ENCODE peak calls at places on chromosomes 2 and 18, in four cellular contexts. W is GM23248, V is neural progenitor cell, Q is IMR-90. U is an unnamed sample. For H3K4me1, H3K27me3 and H3K9me3, the result is how much of the 10 kb centered on the place peaks cover.

GRCh38 chr2:207163815-207164747 is 1.7 kb downstream of the KLF7 start:
- DNase-seq in Q (peak), W (peak), V (peak), U (peak)

GRCh38 chr18:31057917-31058316 is 15.4 kb upstream of the DSC3 start:
- DNase-seq in Q (no peak), V (no peak), W (no peak), U (peak)

GRCh38 chr2:25314514-25315315 is 27.0 kb downstream of the DNMT3A start:
- DNase-seq in V (peak), W (no peak), Q (peak), U (peak)

GRCh38 chr2:228063558-228063957 is 117.9 kb downstream of the SPHKAP start:
- DNase-seq in W (peak), Q (no peak), V (no peak), U (no peak)

GRCh38 chr2:22694856-22695255 is 690.1 kb upstream of the KLHL29 start:
- DNase-seq in Q (no peak), W (no peak), V (peak), U (peak)

GRCh38 chr2:179467111-179467510 is 202.5 kb upstream of the SESTD1 start:
- DNase-seq in Q (peak), V (no peak), W (peak), U (no peak)

GRCh38 chr18:8501044-8501443 is 108.2 kb upstream of the RAB12 start:
- DNase-seq in Q (no peak), V (no peak), W (no peak), U (no peak)

GRCh38 chr2:11499081-11499743 is 33.3 kb upstream of the E2F6 start:
- DNase-seq in Q (no peak), W (no peak), V (peak), U (no peak)

GRCh38 chr2:26580751-26581150 is 60.4 kb downstream of the CIB4 start:
- DNase-seq in W (no peak), V (no peak), Q (no peak), U (no peak)

GRCh38 chr2:238116298-238117198 is 16.4 kb downstream of the ESPNL start:
- DNase-seq in W (no peak), Q (no peak), V (no peak), U (no peak)

GRCh38 chr2:64640153-64641044 is 13.3 kb downstream of the SERTAD2 start:
- DNase-seq in W (peak), Q (peak), V (no peak), U (peak)

GRCh38 chr2:233373316-233373715 is 19.0 kb downstream of the DGKD start:
- DNase-seq in V (no peak), Q (peak), W (no peak), U (no peak)

GRCh38 chr18:9941108-9941507 is 27.3 kb downstream of the VAPA start:
- DNase-seq in W (no peak), Q (no peak), V (no peak), U (no peak)

GRCh38 chr2:42102606-42103450 is 55.0 kb downstream of the PKDCC start:
- DNase-seq in V (peak), W (no peak), Q (no peak), U (no peak)

GRCh38 chr2:205772983-205773382 is 90.7 kb downstream of the NRP2 start:
- DNase-seq in V (no peak), W (no peak), Q (no peak), U (no peak)

GRCh38 chr2:152409691-152410597 is 75.0 kb downstream of the FMNL2 start:
- DNase-seq in Q (peak), V (no peak), W (peak), U (no peak)

GRCh38 chr2:26708457-26708856 is 15.9 kb downstream of the KCNK3 start:
- DNase-seq in W (no peak), Q (no peak), V (no peak), U (no peak)

GRCh38 chr18:28439870-28440269 is 262.9 kb upstream of the CDH2 start:
- DNase-seq in V (no peak), Q (no peak), W (peak), U (no peak)

GRCh38 chr18:25283769-25284168 is 68.2 kb downstream of the ZNF521 start:
- DNase-seq in V (no peak), W (no peak), Q (no peak), U (no peak)

GRCh38 chr2:29213871-29214341 is 98.7 kb downstream of the CLIP4 start:
- DNase-seq in V (no peak), Q (peak), W (peak), U (no peak)

GRCh38 chr2:238879621-238880377 is 31.9 kb downstream of the TWIST2 start:
- DNase-seq in W (no peak), Q (no peak), V (no peak), U (no peak)

GRCh38 chr2:76610451-76610850 is 899.7 kb upstream of the GCFC2 start:
- DNase-seq in V (no peak), Q (no peak), W (no peak), U (no peak)

GRCh38 chr2:199677881-199678280 is 173.1 kb downstream of the FTCDNL1 start:
- DNase-seq in W (no peak), Q (no peak), V (no peak), U (no peak)

GRCh38 chr2:160970052-160970846 is 190.0 kb upstream of the TANK start:
- DNase-seq in Q (peak), W (peak), V (peak), U (peak)

GRCh38 chr2:19185061-19185460 is 173.4 kb downstream of the OSR1 start:
- DNase-seq in V (no peak), W (peak), Q (peak), U (no peak)

GRCh38 chr2:22037274-22037673 is 913.5 kb downstream of the TDRD15 start:
- DNase-seq in W (no peak), V (no peak), Q (no peak), U (no peak)

GRCh38 chr2:132584976-132585817 is 84.8 kb downstream of the LYPD1 start:
- DNase-seq in W (no peak), V (no peak), Q (no peak), U (no peak)

GRCh38 chr2:235095569-235095968 is 143.8 kb downstream of the SH3BP4 start:
- DNase-seq in Q (peak), V (no peak), W (peak), U (no peak)

GRCh38 chr2:165499131-165499530 is 29.6 kb downstream of the CSRNP3 start:
- DNase-seq in V (no peak), W (no peak), Q (no peak), U (peak)

GRCh38 chr2:207408086-207408794 is 121.5 kb upstream of the CREB1 start:
- DNase-seq in W (peak), V (no peak), Q (no peak), U (no peak)

GRCh38 chr2:185583058-185583816 is 155.4 kb upstream of the FSIP2 start:
- DNase-seq in V (no peak), Q (peak), W (peak), U (no peak)

GRCh38 chr18:8730080-8730827 is 24.9 kb downstream of the MTCL1 start:
- DNase-seq in W (no peak), V (no peak), Q (peak), U (no peak)

GRCh38 chr2:30880516-30880915 is 73.3 kb upstream of the CAPN13 start:
- DNase-seq in Q (no peak), W (no peak), V (no peak), U (no peak)

GRCh38 chr2:208830203-208830602 is 423.6 kb downstream of the PTH2R start:
- DNase-seq in V (no peak), W (no peak), Q (no peak), U (no peak)

GRCh38 chr2:74004212-74005182 is 19.8 kb downstream of the TET3 start:
- DNase-seq in W (peak), Q (no peak), V (no peak), U (no peak)

GRCh38 chr2:120566331-120567035 is 169.2 kb upstream of the GLI2 start:
- DNase-seq in Q (peak), V (no peak), W (no peak), U (no peak)

GRCh38 chr2:120568975-120569268 is 166.7 kb upstream of the GLI2 start:
- DNase-seq in W (no peak), V (no peak), Q (no peak), U (no peak)

GRCh38 chr2:120570001-120570400 is 165.7 kb upstream of the GLI2 start:
- DNase-seq in V (no peak), Q (no peak), W (no peak), U (no peak)

GRCh38 chr2:120567128-120567527 is 168.5 kb upstream of the GLI2 start:
- DNase-seq in Q (no peak), W (no peak), V (no peak), U (no peak)

DNA sequence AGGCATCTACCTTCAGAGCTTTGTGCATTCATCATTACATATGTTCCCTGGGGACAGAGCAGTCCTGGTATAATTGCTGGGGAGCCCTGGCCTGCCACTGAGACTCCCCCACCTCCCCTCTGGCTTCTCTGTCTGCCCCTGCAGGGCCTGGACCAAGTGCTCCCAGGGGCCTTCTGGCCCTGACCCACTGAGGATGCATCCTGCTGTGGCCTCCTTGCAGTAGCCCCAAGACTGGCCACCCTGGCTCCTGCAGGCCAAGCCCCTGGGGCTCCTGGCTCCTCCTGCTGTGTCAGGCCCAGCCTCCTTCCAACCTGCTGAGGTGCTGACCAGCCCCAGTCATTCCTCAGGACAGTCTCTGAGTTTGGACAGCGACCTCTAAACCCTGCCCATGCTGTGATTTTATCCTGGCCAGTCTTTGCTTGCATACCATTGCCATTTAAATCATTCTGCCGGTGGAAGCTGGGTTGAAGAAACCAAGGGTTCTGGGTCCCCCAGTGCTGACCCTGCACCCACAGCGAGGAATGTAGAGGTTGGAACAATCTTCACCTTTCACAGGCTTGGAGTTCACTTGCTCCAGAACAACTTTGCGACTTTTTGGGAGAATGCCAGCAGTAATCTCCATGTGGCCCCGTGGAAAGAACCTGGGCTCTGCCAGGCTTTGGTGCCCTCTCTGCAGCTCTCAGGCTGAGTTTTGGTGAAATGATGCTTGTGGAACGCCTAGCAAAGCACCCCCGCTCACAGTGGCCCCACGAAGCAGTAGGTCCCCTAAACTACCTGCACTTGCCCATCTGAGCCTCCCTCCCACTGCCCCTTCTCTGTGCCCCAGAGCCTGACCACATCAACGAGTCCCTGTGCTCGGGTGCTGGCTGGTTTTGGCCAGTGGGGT is 167.3 kb upstream of the GLI2 start:
- DNase-seq in V (no peak), Q (no peak), W (no peak), U (no peak)
- H3K4me1 ChIP-seq in V (under half), Q (under half), W (under half), U (under half)

GRCh38 chr2:120354935-120355845 is 9.3 kb downstream of the INHBB start:
- DNase-seq in Q (no peak), W (no peak), V (no peak), U (no peak)
- H3K27me3 ChIP-seq in Q (half or more), W (under half), V (under half), U (under half)

DNA sequence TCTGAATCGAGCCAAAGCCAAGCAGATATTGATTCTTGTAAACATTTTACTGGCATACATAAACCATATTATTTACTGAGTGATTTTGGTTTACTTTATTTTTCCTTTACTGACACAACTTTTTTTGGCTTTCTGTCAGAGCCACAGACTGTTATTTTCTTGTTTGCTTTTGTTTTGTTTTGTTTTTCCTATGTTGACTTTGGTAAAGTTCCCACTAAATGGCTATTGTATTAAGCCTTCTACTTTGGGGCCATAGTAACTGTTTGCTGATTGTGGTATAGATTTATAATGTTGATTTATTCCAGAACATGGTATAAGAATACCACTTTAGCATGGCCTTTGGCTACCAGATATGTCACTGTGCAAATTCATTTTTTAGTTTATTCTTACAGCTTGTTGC is 419.4 kb downstream of the DCDC2C start:
- DNase-seq in W (no peak), Q (no peak), V (no peak), U (no peak)
- H3K9me3 ChIP-seq in W (under half), Q (under half), V (under half), U (under half)

GRCh38 chr2:196238836-196239380 is 67.5 kb upstream of the STK17B start:
- DNase-seq in W (no peak), Q (peak), V (no peak), U (no peak)
- H3K4me1 ChIP-seq in W (under half), Q (under half), V (under half), U (under half)

GRCh38 chr18:74489631-74490030 is 6.5 kb upstream of the CNDP2 start:
- DNase-seq in W (peak), V (no peak), Q (peak), U (no peak)
- H3K27me3 ChIP-seq in W (under half), V (under half), Q (under half), U (under half)

DNA sequence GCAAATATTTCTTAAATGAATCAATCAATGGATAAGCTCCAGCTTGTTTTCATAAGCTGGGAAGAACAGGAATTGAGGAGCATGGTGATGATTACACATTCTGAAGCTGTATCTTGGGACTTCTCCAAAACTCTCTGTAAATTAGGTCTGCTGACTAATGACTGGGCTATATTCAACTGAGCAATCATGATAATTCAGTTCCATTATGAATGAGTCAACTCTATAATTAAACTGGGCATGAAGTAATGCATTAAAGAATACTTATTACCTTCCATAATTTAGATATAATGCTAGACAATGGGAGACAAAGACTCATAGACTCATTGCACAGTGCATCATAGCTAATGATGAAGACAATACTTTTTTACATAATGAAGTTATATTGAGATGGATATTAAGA is 207.4 kb downstream of the CBLN2 start:
- DNase-seq in W (no peak), Q (no peak), V (no peak), U (no peak)
- H3K9me3 ChIP-seq in W (under half), Q (under half), V (under half), U (under half)

DNA sequence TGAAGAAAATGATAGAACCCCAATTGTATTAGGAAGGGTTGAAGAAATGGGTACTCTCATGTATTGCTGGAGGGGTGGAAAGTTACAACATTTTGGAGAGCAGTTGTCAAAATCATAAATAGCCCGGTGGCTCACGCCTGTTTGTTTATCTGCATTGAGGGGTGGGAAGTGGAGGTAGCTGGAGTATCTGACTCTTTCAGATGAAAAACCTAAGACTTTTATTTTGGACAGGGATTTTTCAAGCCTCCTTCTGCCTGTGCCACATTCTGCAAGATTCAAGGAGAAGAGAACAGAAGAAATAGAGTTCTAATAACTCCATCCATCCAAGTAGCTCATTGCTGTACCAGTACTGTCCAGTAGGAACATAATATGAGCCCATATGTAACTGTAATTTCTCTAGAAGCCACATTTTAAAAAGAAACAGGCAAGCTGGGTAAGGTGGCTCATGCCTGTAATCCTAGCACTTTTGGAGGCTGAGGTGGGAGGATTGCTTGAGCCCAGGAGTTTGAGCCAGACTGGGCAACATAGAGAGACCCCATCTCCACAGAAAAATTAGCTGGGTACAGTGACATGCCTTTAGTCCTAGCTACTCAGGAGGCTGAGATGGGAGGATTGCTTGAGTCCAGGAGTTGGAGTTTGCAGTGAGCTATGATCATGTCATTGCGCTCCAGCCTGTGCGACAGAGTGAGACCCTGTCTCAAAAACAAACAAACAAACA is 35.5 kb upstream of the NT5DC4 start:
- DNase-seq in Q (no peak), V (no peak), W (no peak), U (no peak)
- H3K4me1 ChIP-seq in Q (under half), V (under half), W (under half), U (under half)

DNA sequence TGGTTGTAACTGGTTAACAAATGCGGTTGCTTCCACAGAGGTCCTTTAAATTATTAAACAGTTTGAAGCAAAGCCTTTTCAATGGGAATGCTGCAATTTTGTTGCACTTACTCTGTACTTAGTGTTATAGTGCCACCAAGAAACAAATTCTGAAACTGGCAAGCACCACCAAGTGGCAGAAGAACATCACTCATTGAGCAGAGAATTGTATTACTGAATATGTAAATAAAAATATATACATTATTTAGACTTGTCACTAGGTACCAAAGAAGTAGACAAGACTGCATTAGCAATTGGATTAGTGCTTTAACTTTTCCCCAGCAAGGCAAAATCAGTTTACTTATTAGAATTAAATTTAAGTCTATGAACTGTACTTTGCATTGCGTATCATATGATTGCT is 2.7 kb upstream of the TMEFF2 start:
- DNase-seq in Q (no peak), W (peak), V (no peak), U (no peak)
- H3K27me3 ChIP-seq in Q (under half), W (half or more), V (half or more), U (under half)